ENCODE peak calls at places on chromosomes 3 and 15, in nine cellular contexts. One of them, this sample, is unnamed.

GRCh38 chr3:120764206-120764605 is 21.7 kb downstream of the GTF2E1 start:
- DNase-seq in astrocyte of the spinal cord: no peak
- DNase-seq in MCF 10A: no peak
- DNase-seq in gastrocnemius medialis: no peak
- DNase-seq in body of pancreas: no peak
- DNase-seq in psoas muscle: no peak
- DNase-seq in CD8-positive, alpha-beta T cell: no peak
- DNase-seq in RWPE1: no peak
- DNase-seq in brain microvascular endothelial cell: no peak
- DNase-seq in this sample: no peak

GRCh38 chr3:46930945-46931403 is 45.6 kb downstream of the CCDC12 start:
- DNase-seq in CD8-positive, alpha-beta T cell: no peak
- DNase-seq in brain microvascular endothelial cell: no peak
- DNase-seq in body of pancreas: peak
- DNase-seq in RWPE1: no peak
- DNase-seq in gastrocnemius medialis: peak
- DNase-seq in psoas muscle: peak
- DNase-seq in astrocyte of the spinal cord: no peak
- DNase-seq in MCF 10A: no peak
- DNase-seq in this sample: no peak

GRCh38 chr3:186273586-186273985 is 88.4 kb downstream of the DGKG start:
- DNase-seq in psoas muscle: no peak
- DNase-seq in CD8-positive, alpha-beta T cell: no peak
- DNase-seq in RWPE1: no peak
- DNase-seq in gastrocnemius medialis: no peak
- DNase-seq in brain microvascular endothelial cell: no peak
- DNase-seq in astrocyte of the spinal cord: no peak
- DNase-seq in MCF 10A: no peak
- DNase-seq in body of pancreas: no peak
- DNase-seq in this sample: no peak

GRCh38 chr3:157176108-157176507 is 16.2 kb upstream of the CCNL1 start:
- DNase-seq in body of pancreas: no peak
- DNase-seq in psoas muscle: no peak
- DNase-seq in gastrocnemius medialis: no peak
- DNase-seq in astrocyte of the spinal cord: peak
- DNase-seq in CD8-positive, alpha-beta T cell: no peak
- DNase-seq in brain microvascular endothelial cell: no peak
- DNase-seq in MCF 10A: no peak
- DNase-seq in RWPE1: no peak
- DNase-seq in this sample: no peak

GRCh38 chr3:195872800-195873199 is 35.6 kb downstream of the TNK2 start:
- DNase-seq in RWPE1: no peak
- DNase-seq in brain microvascular endothelial cell: no peak
- DNase-seq in MCF 10A: no peak
- DNase-seq in astrocyte of the spinal cord: no peak
- DNase-seq in psoas muscle: peak
- DNase-seq in gastrocnemius medialis: no peak
- DNase-seq in CD8-positive, alpha-beta T cell: no peak
- DNase-seq in body of pancreas: no peak
- DNase-seq in this sample: no peak

GRCh38 chr15:37900286-37901221 is 33.9 kb upstream of the TMCO5A start:
- DNase-seq in gastrocnemius medialis: no peak
- DNase-seq in MCF 10A: peak
- DNase-seq in body of pancreas: no peak
- DNase-seq in psoas muscle: no peak
- DNase-seq in brain microvascular endothelial cell: peak
- DNase-seq in RWPE1: peak
- DNase-seq in astrocyte of the spinal cord: peak
- DNase-seq in CD8-positive, alpha-beta T cell: no peak
- DNase-seq in this sample: no peak

GRCh38 chr3:99999541-99999940 is 114.8 kb downstream of the FILIP1L start:
- DNase-seq in brain microvascular endothelial cell: no peak
- DNase-seq in astrocyte of the spinal cord: no peak
- DNase-seq in body of pancreas: no peak
- DNase-seq in gastrocnemius medialis: no peak
- DNase-seq in MCF 10A: no peak
- DNase-seq in CD8-positive, alpha-beta T cell: no peak
- DNase-seq in RWPE1: no peak
- DNase-seq in psoas muscle: no peak
- DNase-seq in this sample: no peak

GRCh38 chr3:52128118-52128683 is 26.0 kb downstream of the POC1A start:
- DNase-seq in MCF 10A: peak
- DNase-seq in body of pancreas: no peak
- DNase-seq in CD8-positive, alpha-beta T cell: no peak
- DNase-seq in psoas muscle: no peak
- DNase-seq in RWPE1: peak
- DNase-seq in gastrocnemius medialis: no peak
- DNase-seq in brain microvascular endothelial cell: peak
- DNase-seq in astrocyte of the spinal cord: peak
- DNase-seq in this sample: no peak

GRCh38 chr3:181487236-181487978 is 224.3 kb upstream of the SOX2 start:
- DNase-seq in MCF 10A: no peak
- DNase-seq in RWPE1: no peak
- DNase-seq in CD8-positive, alpha-beta T cell: no peak
- DNase-seq in brain microvascular endothelial cell: no peak
- DNase-seq in gastrocnemius medialis: no peak
- DNase-seq in astrocyte of the spinal cord: no peak
- DNase-seq in psoas muscle: no peak
- DNase-seq in body of pancreas: no peak
- DNase-seq in this sample: no peak

GRCh38 chr3:6962796-6963195 is 101.9 kb downstream of the GRM7 start:
- DNase-seq in brain microvascular endothelial cell: no peak
- DNase-seq in MCF 10A: no peak
- DNase-seq in astrocyte of the spinal cord: no peak
- DNase-seq in body of pancreas: no peak
- DNase-seq in CD8-positive, alpha-beta T cell: no peak
- DNase-seq in RWPE1: no peak
- DNase-seq in psoas muscle: no peak
- DNase-seq in gastrocnemius medialis: no peak
- DNase-seq in this sample: no peak

GRCh38 chr3:35602395-35602936 is 36.9 kb upstream of the ARPP21 start:
- DNase-seq in CD8-positive, alpha-beta T cell: no peak
- DNase-seq in brain microvascular endothelial cell: no peak
- DNase-seq in astrocyte of the spinal cord: no peak
- DNase-seq in RWPE1: no peak
- DNase-seq in gastrocnemius medialis: no peak
- DNase-seq in body of pancreas: no peak
- DNase-seq in MCF 10A: no peak
- DNase-seq in psoas muscle: no peak
- DNase-seq in this sample: no peak

GRCh38 chr3:34264650-34265049 is 466.2 kb downstream of the PDCD6IP start:
- DNase-seq in psoas muscle: no peak
- DNase-seq in RWPE1: no peak
- DNase-seq in body of pancreas: no peak
- DNase-seq in astrocyte of the spinal cord: no peak
- DNase-seq in MCF 10A: no peak
- DNase-seq in brain microvascular endothelial cell: no peak
- DNase-seq in gastrocnemius medialis: no peak
- DNase-seq in CD8-positive, alpha-beta T cell: no peak
- DNase-seq in this sample: no peak

GRCh38 chr15:57235865-57236264 is 140.4 kb upstream of the CGNL1 start:
- DNase-seq in psoas muscle: no peak
- DNase-seq in MCF 10A: no peak
- DNase-seq in brain microvascular endothelial cell: peak
- DNase-seq in astrocyte of the spinal cord: peak
- DNase-seq in RWPE1: peak
- DNase-seq in CD8-positive, alpha-beta T cell: no peak
- DNase-seq in body of pancreas: no peak
- DNase-seq in gastrocnemius medialis: no peak
- DNase-seq in this sample: no peak

GRCh38 chr3:78708565-78709073 is 1059.2 kb downstream of the ROBO1 start:
- DNase-seq in MCF 10A: no peak
- DNase-seq in psoas muscle: no peak
- DNase-seq in astrocyte of the spinal cord: no peak
- DNase-seq in body of pancreas: no peak
- DNase-seq in brain microvascular endothelial cell: no peak
- DNase-seq in gastrocnemius medialis: no peak
- DNase-seq in CD8-positive, alpha-beta T cell: no peak
- DNase-seq in RWPE1: no peak
- DNase-seq in this sample: no peak

GRCh38 chr3:177744873-177745646 is 547.8 kb upstream of the TBL1XR1 start:
- DNase-seq in gastrocnemius medialis: no peak
- DNase-seq in RWPE1: no peak
- DNase-seq in psoas muscle: no peak
- DNase-seq in CD8-positive, alpha-beta T cell: no peak
- DNase-seq in brain microvascular endothelial cell: peak
- DNase-seq in astrocyte of the spinal cord: peak
- DNase-seq in body of pancreas: no peak
- DNase-seq in MCF 10A: no peak
- DNase-seq in this sample: no peak

GRCh38 chr3:45225465-45226205 is 452 bp downstream of the TMEM158 start:
- DNase-seq in brain microvascular endothelial cell: no peak
- DNase-seq in CD8-positive, alpha-beta T cell: peak
- DNase-seq in gastrocnemius medialis: no peak
- DNase-seq in MCF 10A: peak
- DNase-seq in body of pancreas: no peak
- DNase-seq in RWPE1: no peak
- DNase-seq in psoas muscle: peak
- DNase-seq in astrocyte of the spinal cord: no peak
- DNase-seq in this sample: no peak

GRCh38 chr3:115217292-115217677 is 70.2 kb upstream of the ZBTB20 start:
- DNase-seq in body of pancreas: no peak
- DNase-seq in CD8-positive, alpha-beta T cell: no peak
- DNase-seq in brain microvascular endothelial cell: no peak
- DNase-seq in gastrocnemius medialis: no peak
- DNase-seq in astrocyte of the spinal cord: peak
- DNase-seq in MCF 10A: no peak
- DNase-seq in RWPE1: no peak
- DNase-seq in psoas muscle: no peak
- DNase-seq in this sample: no peak

GRCh38 chr15:68818088-68818670 is 2.5 kb downstream of the ANP32A start:
- DNase-seq in MCF 10A: peak
- DNase-seq in gastrocnemius medialis: peak
- DNase-seq in RWPE1: peak
- DNase-seq in astrocyte of the spinal cord: peak
- DNase-seq in brain microvascular endothelial cell: peak
- DNase-seq in psoas muscle: peak
- DNase-seq in body of pancreas: peak
- DNase-seq in CD8-positive, alpha-beta T cell: peak
- DNase-seq in this sample: peak

GRCh38 chr3:27978440-27978839 is 256.3 kb upstream of the EOMES start:
- DNase-seq in psoas muscle: no peak
- DNase-seq in MCF 10A: peak
- DNase-seq in brain microvascular endothelial cell: no peak
- DNase-seq in RWPE1: no peak
- DNase-seq in astrocyte of the spinal cord: peak
- DNase-seq in body of pancreas: no peak
- DNase-seq in CD8-positive, alpha-beta T cell: no peak
- DNase-seq in gastrocnemius medialis: no peak
- DNase-seq in this sample: no peak

GRCh38 chr15:43440721-43441281 is 52.2 kb downstream of the TP53BP1 start:
- DNase-seq in CD8-positive, alpha-beta T cell: no peak
- DNase-seq in gastrocnemius medialis: peak
- DNase-seq in psoas muscle: no peak
- DNase-seq in body of pancreas: peak
- DNase-seq in RWPE1: peak
- DNase-seq in brain microvascular endothelial cell: peak
- DNase-seq in astrocyte of the spinal cord: peak
- DNase-seq in MCF 10A: peak
- DNase-seq in this sample: no peak

GRCh38 chr3:65758871-65759598 is 279.7 kb downstream of the MAGI1 start:
- DNase-seq in body of pancreas: no peak
- DNase-seq in CD8-positive, alpha-beta T cell: no peak
- DNase-seq in astrocyte of the spinal cord: peak
- DNase-seq in RWPE1: no peak
- DNase-seq in MCF 10A: no peak
- DNase-seq in psoas muscle: no peak
- DNase-seq in brain microvascular endothelial cell: no peak
- DNase-seq in gastrocnemius medialis: no peak
- DNase-seq in this sample: no peak

GRCh38 chr15:40958723-40959122 is 5.5 kb downstream of the CHAC1 start:
- DNase-seq in gastrocnemius medialis: peak
- DNase-seq in brain microvascular endothelial cell: no peak
- DNase-seq in body of pancreas: no peak
- DNase-seq in astrocyte of the spinal cord: no peak
- DNase-seq in CD8-positive, alpha-beta T cell: no peak
- DNase-seq in RWPE1: no peak
- DNase-seq in psoas muscle: no peak
- DNase-seq in MCF 10A: no peak
- DNase-seq in this sample: no peak

GRCh38 chr3:170893894-170894293 is 14.5 kb downstream of the EIF5A2 start:
- DNase-seq in RWPE1: no peak
- DNase-seq in CD8-positive, alpha-beta T cell: no peak
- DNase-seq in MCF 10A: no peak
- DNase-seq in brain microvascular endothelial cell: no peak
- DNase-seq in body of pancreas: no peak
- DNase-seq in astrocyte of the spinal cord: no peak
- DNase-seq in gastrocnemius medialis: no peak
- DNase-seq in psoas muscle: no peak
- DNase-seq in this sample: no peak
- TF ChIP-seq CTCF in RWPE1: no peak
- TF ChIP-seq CTCF in CD8-positive, alpha-beta T cell: no peak
- TF ChIP-seq CTCF in MCF 10A: no peak
- TF ChIP-seq CTCF in brain microvascular endothelial cell: no peak
- TF ChIP-seq CTCF in body of pancreas: no peak
- TF ChIP-seq CTCF in astrocyte of the spinal cord: no peak
- TF ChIP-seq CTCF in gastrocnemius medialis: no peak
- TF ChIP-seq CTCF in psoas muscle: no peak
- TF ChIP-seq CTCF in this sample: no peak

GRCh38 chr3:83169473-83169872 is 1408.0 kb upstream of the GBE1 start:
- DNase-seq in body of pancreas: no peak
- DNase-seq in brain microvascular endothelial cell: no peak
- DNase-seq in CD8-positive, alpha-beta T cell: no peak
- DNase-seq in psoas muscle: no peak
- DNase-seq in MCF 10A: no peak
- DNase-seq in gastrocnemius medialis: no peak
- DNase-seq in astrocyte of the spinal cord: no peak
- DNase-seq in RWPE1: no peak
- DNase-seq in this sample: no peak
- TF ChIP-seq CTCF in body of pancreas: no peak
- TF ChIP-seq CTCF in brain microvascular endothelial cell: no peak
- TF ChIP-seq CTCF in CD8-positive, alpha-beta T cell: no peak
- TF ChIP-seq CTCF in psoas muscle: no peak
- TF ChIP-seq CTCF in MCF 10A: no peak
- TF ChIP-seq CTCF in gastrocnemius medialis: no peak
- TF ChIP-seq CTCF in astrocyte of the spinal cord: no peak
- TF ChIP-seq CTCF in RWPE1: no peak
- TF ChIP-seq CTCF in this sample: no peak

DNA sequence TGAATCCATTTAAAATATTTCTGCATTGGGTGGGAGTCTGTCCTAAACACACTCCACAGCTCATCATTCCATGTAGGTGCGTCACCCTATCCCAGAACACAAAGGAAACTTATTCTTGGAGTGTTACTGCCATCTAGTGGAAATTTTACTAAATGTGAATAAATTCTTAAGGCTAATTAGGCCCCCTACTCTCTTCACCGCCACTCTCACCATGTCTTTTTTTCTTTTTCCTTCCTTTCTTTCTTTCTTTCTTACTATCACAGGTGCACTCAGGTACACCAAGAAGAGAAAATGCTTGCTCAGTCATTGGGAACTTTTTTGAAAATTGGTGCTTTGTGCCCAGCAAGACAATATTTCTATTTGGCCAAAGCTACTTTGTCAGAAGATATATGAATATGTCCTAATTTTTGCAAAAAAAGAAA is 26.4 kb upstream of the ATP8B4 start:
- DNase-seq in gastrocnemius medialis: no peak
- DNase-seq in body of pancreas: no peak
- DNase-seq in brain microvascular endothelial cell: peak
- DNase-seq in astrocyte of the spinal cord: peak
- DNase-seq in CD8-positive, alpha-beta T cell: no peak
- DNase-seq in psoas muscle: no peak
- DNase-seq in MCF 10A: peak
- DNase-seq in RWPE1: peak
- DNase-seq in this sample: no peak
- TF ChIP-seq CTCF in gastrocnemius medialis: peak
- TF ChIP-seq CTCF in body of pancreas: peak
- TF ChIP-seq CTCF in brain microvascular endothelial cell: peak
- TF ChIP-seq CTCF in astrocyte of the spinal cord: peak
- TF ChIP-seq CTCF in CD8-positive, alpha-beta T cell: peak
- TF ChIP-seq CTCF in psoas muscle: peak
- TF ChIP-seq CTCF in MCF 10A: peak
- TF ChIP-seq CTCF in RWPE1: peak
- TF ChIP-seq CTCF in this sample: peak

GRCh38 chr15:100806157-100806556 is 73.5 kb upstream of the ALDH1A3 start:
- DNase-seq in CD8-positive, alpha-beta T cell: no peak
- DNase-seq in RWPE1: no peak
- DNase-seq in astrocyte of the spinal cord: no peak
- DNase-seq in gastrocnemius medialis: no peak
- DNase-seq in MCF 10A: no peak
- DNase-seq in body of pancreas: no peak
- DNase-seq in psoas muscle: no peak
- DNase-seq in brain microvascular endothelial cell: no peak
- DNase-seq in this sample: no peak
- TF ChIP-seq CTCF in CD8-positive, alpha-beta T cell: no peak
- TF ChIP-seq CTCF in RWPE1: no peak
- TF ChIP-seq CTCF in astrocyte of the spinal cord: no peak
- TF ChIP-seq CTCF in gastrocnemius medialis: no peak
- TF ChIP-seq CTCF in MCF 10A: no peak
- TF ChIP-seq CTCF in body of pancreas: no peak
- TF ChIP-seq CTCF in psoas muscle: no peak
- TF ChIP-seq CTCF in brain microvascular endothelial cell: no peak
- TF ChIP-seq CTCF in this sample: no peak